ENCODE peak calls at places on chromosome 4, in seven cellular contexts. P is neural crest cell, C is GM23338, G is omental fat pad, Z is Calu3, M is fibroblast of villous mesenchyme, U is MCF 10A. X is an unnamed sample.

GRCh38 chr4:69764311-69764710 is 3.9 kb upstream of the SULT1B1 start:
- DNase-seq in P (no peak), C (no peak), G (no peak), Z (no peak), M (no peak), U (peak; percentile 23), X (no peak)

GRCh38 chr4:95779447-95779846 is 60.4 kb upstream of the PDHA2 start:
- DNase-seq in P (no peak), C (no peak), G (no peak), Z (no peak), M (no peak), U (no peak), X (no peak)

GRCh38 chr4:25343671-25344070 is 31.1 kb downstream of the ZCCHC4 start:
- DNase-seq in P (no peak), C (no peak), G (no peak), Z (no peak), M (no peak), U (no peak), X (no peak)

GRCh38 chr4:47930971-47931804 is 16.8 kb upstream of the NFXL1 start:
- DNase-seq in P (no peak), C (no peak), G (no peak), Z (peak; percentile 22), M (peak; percentile 8), U (peak; percentile 53), X (no peak)

GRCh38 chr4:36328130-36328529 is 46.7 kb downstream of the DTHD1 start:
- DNase-seq in P (no peak), C (no peak), G (no peak), Z (no peak), M (no peak), U (no peak), X (no peak)

GRCh38 chr4:828641-829271 is 2.8 kb upstream of the CPLX1 start:
- DNase-seq in P (no peak), C (peak; percentile 71), G (no peak), Z (no peak), M (no peak), U (peak; percentile 23), X (no peak)

GRCh38 chr4:104128031-104128849 is 366.5 kb downstream of the CXXC4 start:
- DNase-seq in P (no peak), C (no peak), G (no peak), Z (no peak), M (no peak), U (no peak), X (no peak)

GRCh38 chr4:86927843-86928395 is 6.9 kb upstream of the AFF1 start:
- DNase-seq in P (no peak), C (no peak), G (no peak), Z (peak; percentile 49), M (peak; percentile 97), U (peak; percentile 99), X (no peak)

GRCh38 chr4:56863441-56864129 is 42.1 kb upstream of the SPINK2 start:
- DNase-seq in P (no peak), C (no peak), G (no peak), Z (no peak), M (no peak), U (no peak), X (no peak)

GRCh38 chr4:38316045-38316444 is 348.0 kb upstream of the KLF3 start:
- DNase-seq in P (no peak), C (no peak), G (no peak), Z (no peak), M (no peak), U (no peak), X (no peak)

GRCh38 chr4:124123181-124123580 is 589.4 kb downstream of the ANKRD50 start:
- DNase-seq in P (no peak), C (no peak), G (no peak), Z (no peak), M (no peak), U (peak; percentile 48), X (no peak)

GRCh38 chr4:163542275-163542674 is 47.8 kb downstream of the TMA16 start:
- DNase-seq in P (no peak), C (no peak), G (no peak), Z (no peak), M (peak; percentile 13), U (peak; percentile 24), X (no peak)

GRCh38 chr4:81913427-81913878 is 441.7 kb upstream of the RASGEF1B start:
- DNase-seq in P (peak; percentile 63), C (peak; percentile 94), G (no peak), Z (peak; percentile 45), M (peak; percentile 19), U (peak; percentile 80), X (no peak)

GRCh38 chr4:10761903-10762302 is 77.3 kb upstream of the CLNK start:
- DNase-seq in P (no peak), C (no peak), G (no peak), Z (no peak), M (no peak), U (no peak), X (no peak)

GRCh38 chr4:118740869-118741268 is 55.7 kb downstream of the METTL14 start:
- DNase-seq in P (no peak), C (peak; percentile 43), G (no peak), Z (no peak), M (no peak), U (peak; percentile 23), X (no peak)

GRCh38 chr4:77877167-77877566 is 14.5 kb downstream of the MRPL1 start:
- DNase-seq in P (no peak), C (peak; percentile 27), G (no peak), Z (no peak), M (no peak), U (no peak), X (no peak)

GRCh38 chr4:123399638-123400358 is 3.2 kb downstream of the SPRY1 start:
- DNase-seq in P (no peak), C (no peak), G (no peak), Z (no peak), M (peak; percentile 45), U (peak; percentile 29), X (no peak)

GRCh38 chr4:159787901-159788300 is 685.0 kb downstream of the RAPGEF2 start:
- DNase-seq in P (no peak), C (no peak), G (no peak), Z (peak; percentile 23), M (no peak), U (peak; percentile 26), X (no peak)

GRCh38 chr4:56434599-56435000 is 815 bp downstream of the PPAT start:
- DNase-seq in P (no peak), C (no peak), G (no peak), Z (no peak), M (peak; percentile 70), U (no peak), X (no peak)

GRCh38 chr4:145935253-145936141 is 3.1 kb downstream of the ZNF827 start:
- DNase-seq in P (peak; percentile 60), C (peak; percentile 68), G (no peak), Z (no peak), M (peak; percentile 44), U (no peak), X (no peak)

GRCh38 chr4:145937990-145938611 is 522 bp downstream of the ZNF827 start:
- DNase-seq in P (peak; percentile 3), C (peak; percentile 80), G (no peak), Z (no peak), M (no peak), U (peak; percentile 50), X (no peak)

GRCh38 chr4:145937021-145937861 is 1.4 kb downstream of the ZNF827 start:
- DNase-seq in P (peak; percentile 48), C (peak; percentile 60), G (no peak), Z (peak; percentile 54), M (peak; percentile 61), U (peak; percentile 57), X (no peak)

GRCh38 chr4:145934434-145935047 is 4.1 kb downstream of the ZNF827 start:
- DNase-seq in P (no peak), C (no peak), G (no peak), Z (no peak), M (no peak), U (no peak), X (no peak)

GRCh38 chr4:145936142-145937020 is 2.2 kb downstream of the ZNF827 start:
- DNase-seq in P (peak; percentile 45), C (peak; percentile 83), G (peak; percentile 26), Z (peak; percentile 74), M (peak; percentile 68), U (peak; percentile 70), X (no peak)
- TF ChIP-seq CTCF in P (peak; percentile 51), C (peak; percentile 13), G (no peak), Z (no peak), M (peak; percentile 28), U (peak; percentile 8), X (no peak)

GRCh38 chr4:48944252-48944651 is 37.7 kb upstream of the OCIAD2 start:
- DNase-seq in P (no peak), C (no peak), G (no peak), Z (peak; percentile 66), M (no peak), U (peak; percentile 95), X (no peak)

GRCh38 chr4:48945981-48946380 is 39.4 kb upstream of the OCIAD2 start:
- DNase-seq in P (no peak), C (no peak), G (no peak), Z (no peak), M (no peak), U (no peak), X (no peak)

GRCh38 chr4:48944659-48945290 is 38.2 kb upstream of the OCIAD2 start:
- DNase-seq in P (peak; percentile 21), C (peak; percentile 78), G (no peak), Z (peak; percentile 48), M (no peak), U (peak; percentile 73), X (no peak)

GRCh38 chr4:48939785-48940184 is 33.2 kb upstream of the OCIAD2 start:
- DNase-seq in P (no peak), C (no peak), G (no peak), Z (peak; percentile 24), M (peak; percentile 53), U (peak; percentile 95), X (no peak)

GRCh38 chr4:48943387-48943786 is 36.8 kb upstream of the OCIAD2 start:
- DNase-seq in P (no peak), C (peak; percentile 73), G (no peak), Z (peak; percentile 56), M (no peak), U (peak; percentile 52), X (no peak)
- TF ChIP-seq CTCF in P (peak; percentile 44), C (peak; percentile 72), G (no peak), Z (peak; percentile 26), M (peak; percentile 8), U (peak; percentile 40), X (peak; percentile 36)

DNA sequence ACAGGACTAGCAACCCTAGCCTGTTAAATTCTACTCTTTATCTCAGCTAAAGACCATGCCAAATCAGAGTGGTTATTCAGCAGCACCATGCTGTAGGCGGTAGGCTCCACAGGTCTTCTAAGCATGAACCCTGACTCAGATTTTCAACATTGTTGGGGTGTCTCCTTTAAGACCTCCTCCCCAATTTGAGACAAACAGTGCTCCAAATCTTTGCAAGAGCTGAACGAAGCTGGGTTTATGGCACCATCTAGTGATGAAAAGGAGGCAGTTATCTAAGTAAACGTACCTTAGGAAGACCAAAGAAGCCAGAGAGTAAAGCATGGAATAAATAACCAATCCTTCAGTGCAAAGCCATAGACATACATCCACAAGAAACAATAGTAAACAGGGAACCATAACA is 334.5 kb upstream of the SLC7A11 start:
- DNase-seq in P (no peak), C (peak; percentile 81), G (no peak), Z (peak; percentile 19), M (peak; percentile 61), U (peak; percentile 58), X (no peak)
- TF ChIP-seq CTCF in P (peak; percentile 51), C (peak; percentile 74), G (no peak), Z (peak; percentile 33), M (peak; percentile 64), U (peak; percentile 51), X (peak; percentile 33)

DNA sequence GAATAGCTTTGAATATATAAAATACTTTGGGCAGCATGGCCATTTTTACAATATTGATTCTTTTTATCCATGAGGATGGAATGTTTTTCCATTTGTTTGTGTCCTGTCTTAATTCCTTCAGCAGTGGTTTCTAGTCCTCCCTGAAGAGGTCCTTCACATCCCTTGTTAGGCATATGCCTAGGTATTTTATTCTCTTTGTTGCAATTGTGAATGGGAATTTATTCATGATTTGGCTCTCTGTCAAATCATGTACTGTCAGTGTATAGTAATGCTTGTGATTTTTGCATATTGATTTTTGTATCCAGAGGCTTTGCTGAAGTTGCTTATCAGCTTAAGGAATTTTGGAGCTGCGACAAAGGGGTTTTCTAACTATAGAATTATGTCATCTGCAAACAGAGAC is 18.5 kb downstream of the UGT2B15 start:
- DNase-seq in P (no peak), C (no peak), G (no peak), Z (no peak), M (no peak), U (no peak), X (no peak)
- TF ChIP-seq CTCF in P (no peak), C (no peak), G (no peak), Z (no peak), M (no peak), U (no peak), X (no peak)